ENCODE peak calls at places on chromosomes 16 and 17, in seven cellular contexts. U is NCI-H1048, B is putamen, K is OCI-LY7, C is aorta, T is amniotic stem cell, J is NCI-H1436. V is an unnamed sample.

GRCh38 chr16:10514369-10515055 is 65.9 kb downstream of the EMP2 start:
- DNase-seq in C (no peak), J (peak; percentile 27), T (peak; percentile 14), K (peak; percentile 64), U (peak; percentile 1), B (peak; percentile 34), V (no peak)

GRCh38 chr16:80167657-80168056 is 373.1 kb upstream of the DYNLRB2 start:
- DNase-seq in U (no peak), T (no peak), C (no peak), K (no peak), B (no peak), J (no peak), V (no peak)

GRCh38 chr17:77869041-77869595 is 89.4 kb upstream of the TNRC6C start:
- DNase-seq in K (no peak), C (peak; percentile 55), B (no peak), U (no peak), T (no peak), J (no peak), V (peak; percentile 48)

GRCh38 chr17:45370949-45371413 is 54.2 kb upstream of the MAP3K14 start:
- DNase-seq in T (no peak), C (peak; percentile 1), B (no peak), J (no peak), K (no peak), U (no peak), V (no peak)

GRCh38 chr17:38844261-38844757 is 9.2 kb downstream of the RPL23 start:
- DNase-seq in C (no peak), J (peak; percentile 20), B (no peak), K (peak; percentile 37), T (no peak), U (no peak), V (no peak)

GRCh38 chr16:6898896-6899295 is 433.7 kb upstream of the RBFOX1 start:
- DNase-seq in U (no peak), K (no peak), C (no peak), B (no peak), J (no peak), T (no peak), V (no peak)

GRCh38 chr16:24685539-24686432 is 43.7 kb upstream of the TNRC6A start:
- DNase-seq in B (peak; percentile 47), C (peak; percentile 85), J (no peak), T (no peak), K (no peak), U (no peak), V (peak; percentile 80)

GRCh38 chr17:34989473-34989872 is 9.2 kb downstream of the LIG3 start:
- DNase-seq in U (no peak), K (no peak), T (no peak), C (no peak), B (no peak), J (no peak), V (no peak)

GRCh38 chr16:67349172-67349571 is 22.6 kb downstream of the LRRC36 start:
- DNase-seq in T (no peak), C (no peak), B (no peak), K (peak; percentile 67), U (no peak), J (peak; percentile 28), V (no peak)

GRCh38 chr17:77445030-77445907 is 304.5 kb downstream of the SEC14L1 start:
- DNase-seq in C (no peak), K (peak; percentile 97), B (no peak), J (no peak), U (no peak), T (no peak), V (no peak)

GRCh38 chr17:43780135-43780534 is at the start of gene CFAP97D1:
- DNase-seq in T (no peak), U (no peak), J (no peak), B (no peak), C (no peak), K (no peak), V (no peak)

GRCh38 chr16:83685615-83686165 is 122.1 kb upstream of the HSBP1 start:
- DNase-seq in B (no peak), T (no peak), K (no peak), C (peak; percentile 70), J (no peak), U (no peak), V (no peak)

GRCh38 chr17:31390426-31390747 is 1.1 kb upstream of the RAB11FIP4 start:
- DNase-seq in U (no peak), C (no peak), K (no peak), T (no peak), J (no peak), B (no peak), V (no peak)

GRCh38 chr17:6684460-6684783 is 28.7 kb downstream of the SLC13A5 start:
- DNase-seq in T (no peak), C (no peak), J (no peak), U (no peak), K (no peak), B (no peak), V (no peak)

GRCh38 chr16:22373662-22374310 is 633 bp downstream of the CDR2 start:
- DNase-seq in K (peak; percentile 72), J (no peak), B (no peak), U (no peak), T (no peak), C (peak; percentile 83), V (peak; percentile 72)

GRCh38 chr17:28426081-28426519 is 20.1 kb upstream of the SLC46A1 start:
- DNase-seq in T (no peak), K (no peak), B (no peak), J (no peak), C (no peak), U (no peak), V (no peak)

GRCh38 chr16:73315645-73316044 is 267.7 kb upstream of the ZFHX3 start:
- DNase-seq in T (no peak), U (no peak), C (no peak), B (no peak), K (peak; percentile 55), J (no peak), V (no peak)

GRCh38 chr17:49944451-49944850 is 24.5 kb upstream of the DLX4 start:
- DNase-seq in J (peak; percentile 73), C (no peak), K (no peak), T (no peak), U (no peak), B (no peak), V (no peak)

GRCh38 chr17:35752471-35752870 is 568 bp downstream of the GAS2L2 start:
- DNase-seq in J (no peak), B (no peak), T (no peak), U (no peak), K (no peak), C (no peak), V (no peak)

GRCh38 chr16:23270654-23271053 is 31.4 kb upstream of the SCNN1B start:
- DNase-seq in U (no peak), J (no peak), K (no peak), C (no peak), B (no peak), T (no peak), V (no peak)

GRCh38 chr16:47049901-47050583 is 76.6 kb upstream of the DNAJA2 start:
- DNase-seq in B (no peak), J (no peak), T (no peak), U (no peak), C (peak; percentile 32), K (no peak), V (no peak)

GRCh38 chr17:39663688-39664580 is 1.2 kb upstream of the TCAP start:
- DNase-seq in K (no peak), T (no peak), C (no peak), U (no peak), B (no peak), J (no peak), V (no peak)

GRCh38 chr16:20901441-20902112 is 1.0 kb downstream of the LYRM1 start:
- DNase-seq in U (no peak), T (no peak), B (peak; percentile 34), K (peak; percentile 67), J (peak; percentile 32), C (no peak), V (peak; percentile 71)

GRCh38 chr16:47499700-47500264 is 38.7 kb downstream of the PHKB start:
- DNase-seq in U (no peak), K (no peak), C (no peak), J (no peak), B (no peak), T (no peak), V (no peak)

GRCh38 chr17:73139296-73139695 is 25.5 kb upstream of the SSTR2 start:
- DNase-seq in U (no peak), K (no peak), B (no peak), J (no peak), T (no peak), C (no peak), V (no peak)

GRCh38 chr16:15769239-15769638 is 87.6 kb downstream of the MYH11 start:
- DNase-seq in T (no peak), U (no peak), J (no peak), B (no peak), C (peak; percentile 46), K (no peak), V (no peak)

GRCh38 chr17:32355649-32356377 is 5.9 kb downstream of the ZNF207 start:
- DNase-seq in U (no peak), C (no peak), B (no peak), T (no peak), K (no peak), J (no peak), V (no peak)

GRCh38 chr16:81823111-81823510 is 44.0 kb downstream of the PLCG2 start:
- DNase-seq in U (no peak), C (no peak), K (peak; percentile 91), T (no peak), B (peak; percentile 7), J (no peak), V (no peak)

GRCh38 chr17:35749560-35750412 is 3.3 kb downstream of the GAS2L2 start:
- DNase-seq in U (no peak), T (no peak), B (no peak), C (no peak), K (no peak), J (peak; percentile 31), V (no peak)

GRCh38 chr16:30028438-30029093 is 2.5 kb downstream of the TLCD3B start:
- DNase-seq in U (no peak), K (no peak), T (no peak), B (no peak), J (no peak), C (no peak), V (no peak)

GRCh38 chr17:77445908-77446535 is 305.3 kb downstream of the SEC14L1 start:
- DNase-seq in B (no peak), U (no peak), J (no peak), K (peak; percentile 92), C (no peak), T (no peak), V (no peak)

GRCh38 chr16:17305694-17306093 is 165.1 kb downstream of the XYLT1 start:
- DNase-seq in C (no peak), T (no peak), U (no peak), K (no peak), B (no peak), J (no peak), V (no peak)

GRCh38 chr17:16073845-16074244 is 74.2 kb downstream of the TTC19 start:
- DNase-seq in K (no peak), C (no peak), B (no peak), J (no peak), T (no peak), U (no peak), V (no peak)